ENCODE peak calls at places on chromosomes 16 and 17, in six cellular contexts. S is PC-9; Q is pancreas; P is colonic mucosa; V is SK-N-SH; D is CD4-positive, alpha-beta memory T cell. W is an unnamed sample.

GRCh38 chr17:77749316-77749715 is 209.2 kb upstream of the TNRC6C start:
- DNase-seq in S (no peak), Q (no peak), P (no peak), V (no peak), D (no peak), W (no peak)

GRCh38 chr16:67538666-67539101 is 10.1 kb downstream of the RIPOR1 start:
- DNase-seq in S (no peak), Q (peak), P (no peak), V (peak), D (no peak), W (no peak)

GRCh38 chr17:61816538-61816937 is 46.8 kb downstream of the BRIP1 start:
- DNase-seq in S (no peak), Q (no peak), P (no peak), V (no peak), D (no peak), W (no peak)

GRCh38 chr16:19809693-19810092 is 75.0 kb downstream of the GPRC5B start:
- DNase-seq in S (no peak), Q (no peak), P (no peak), V (no peak), D (no peak), W (no peak)

GRCh38 chr16:10521681-10522274 is 58.6 kb downstream of the EMP2 start:
- DNase-seq in S (peak), Q (no peak), P (peak), V (peak), D (no peak), W (no peak)

GRCh38 chr16:23423496-23424049 is 29.4 kb downstream of the COG7 start:
- DNase-seq in S (peak), Q (no peak), P (peak), V (no peak), D (no peak), W (peak)

GRCh38 chr17:36731806-36732205 is 130.4 kb downstream of the MRM1 start:
- DNase-seq in S (no peak), Q (peak), P (no peak), V (no peak), D (no peak), W (no peak)

GRCh38 chr16:89246903-89247733 is 29.6 kb downstream of the ZNF778 start:
- DNase-seq in S (peak), Q (peak), P (peak), V (peak), D (peak), W (no peak)

GRCh38 chr16:49327466-49327865 is 45.8 kb upstream of the CBLN1 start:
- DNase-seq in S (no peak), Q (no peak), P (no peak), V (no peak), D (no peak), W (no peak)

GRCh38 chr16:31112711-31113419 is 4.6 kb upstream of the KAT8 start:
- DNase-seq in S (no peak), Q (no peak), P (no peak), V (no peak), D (no peak), W (no peak)

GRCh38 chr17:57518587-57519118 is 226.4 kb downstream of the CCDC182 start:
- DNase-seq in S (no peak), Q (no peak), P (no peak), V (peak), D (no peak), W (no peak)

GRCh38 chr16:10729649-10730048 is 14.0 kb upstream of the NUBP1 start:
- DNase-seq in S (peak), Q (no peak), P (no peak), V (no peak), D (no peak), W (no peak)

GRCh38 chr16:13307255-13307654 is 405.9 kb downstream of the SHISA9 start:
- DNase-seq in S (peak), Q (no peak), P (no peak), V (no peak), D (no peak), W (peak)

GRCh38 chr16:3175157-3176153 is 12.5 kb upstream of the OR1F1 start:
- DNase-seq in S (peak), Q (no peak), P (no peak), V (no peak), D (no peak), W (no peak)

GRCh38 chr17:81621494-81622230 is 15.2 kb downstream of the NPLOC4 start:
- DNase-seq in S (no peak), Q (peak), P (no peak), V (no peak), D (no peak), W (no peak)
- H3K27ac ChIP-seq in S (no peak), Q (peak), P (no peak), V (no peak), D (no peak), W (no peak)

DNA sequence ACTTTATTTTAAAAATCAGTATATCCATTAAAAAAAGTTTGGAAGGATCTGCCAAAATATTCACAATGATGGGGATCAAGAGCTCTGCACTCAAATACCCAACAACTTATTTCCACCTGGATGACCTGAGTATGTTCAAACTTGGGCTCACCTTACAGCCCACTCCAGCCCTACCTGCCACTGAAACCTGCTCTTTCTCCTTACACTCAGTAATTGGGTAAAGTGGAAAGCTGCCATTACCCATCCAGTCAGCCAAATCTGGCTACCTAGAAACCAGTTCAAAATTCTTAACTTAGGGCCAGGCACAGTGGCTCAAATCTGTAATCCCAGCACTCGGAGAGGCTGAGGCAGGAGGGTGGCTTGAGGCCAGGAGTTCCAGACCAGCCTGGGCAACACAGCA is 9.6 kb downstream of the VPS53 start:
- DNase-seq in S (no peak), Q (no peak), P (no peak), V (no peak), D (no peak), W (no peak)
- H3K27ac ChIP-seq in S (no peak), Q (no peak), P (no peak), V (no peak), D (no peak), W (no peak)

GRCh38 chr17:50043290-50044148 is 12.4 kb upstream of the ITGA3 start:
- DNase-seq in S (peak), Q (no peak), P (peak), V (no peak), D (no peak), W (no peak)
- H3K27ac ChIP-seq in S (no peak), Q (peak), P (no peak), V (peak), D (no peak), W (no peak)

GRCh38 chr16:85562102-85562786 is 50.9 kb upstream of the GSE1 start:
- DNase-seq in S (no peak), Q (peak), P (no peak), V (no peak), D (no peak), W (no peak)
- H3K27ac ChIP-seq in S (no peak), Q (no peak), P (peak), V (no peak), D (no peak), W (no peak)

GRCh38 chr17:76585048-76585648 is 512 bp downstream of the ST6GALNAC2 start:
- DNase-seq in S (no peak), Q (no peak), P (peak), V (no peak), D (no peak), W (no peak)

GRCh38 chr17:76584427-76585047 is 1.1 kb downstream of the ST6GALNAC2 start:
- DNase-seq in S (peak), Q (no peak), P (no peak), V (peak), D (no peak), W (no peak)

GRCh38 chr17:76586741-76587487 is 1.3 kb upstream of the ST6GALNAC2 start:
- DNase-seq in S (no peak), Q (no peak), P (no peak), V (peak), D (no peak), W (no peak)

GRCh38 chr17:76588182-76588581 is 2.5 kb upstream of the ST6GALNAC2 start:
- DNase-seq in S (no peak), Q (no peak), P (no peak), V (no peak), D (no peak), W (no peak)

GRCh38 chr17:76585649-76586593 is at the start of gene ST6GALNAC2:
- DNase-seq in S (peak), Q (peak), P (peak), V (peak), D (no peak), W (no peak)
- H3K27ac ChIP-seq in S (no peak), Q (peak), P (peak), V (no peak), D (no peak), W (peak)

DNA sequence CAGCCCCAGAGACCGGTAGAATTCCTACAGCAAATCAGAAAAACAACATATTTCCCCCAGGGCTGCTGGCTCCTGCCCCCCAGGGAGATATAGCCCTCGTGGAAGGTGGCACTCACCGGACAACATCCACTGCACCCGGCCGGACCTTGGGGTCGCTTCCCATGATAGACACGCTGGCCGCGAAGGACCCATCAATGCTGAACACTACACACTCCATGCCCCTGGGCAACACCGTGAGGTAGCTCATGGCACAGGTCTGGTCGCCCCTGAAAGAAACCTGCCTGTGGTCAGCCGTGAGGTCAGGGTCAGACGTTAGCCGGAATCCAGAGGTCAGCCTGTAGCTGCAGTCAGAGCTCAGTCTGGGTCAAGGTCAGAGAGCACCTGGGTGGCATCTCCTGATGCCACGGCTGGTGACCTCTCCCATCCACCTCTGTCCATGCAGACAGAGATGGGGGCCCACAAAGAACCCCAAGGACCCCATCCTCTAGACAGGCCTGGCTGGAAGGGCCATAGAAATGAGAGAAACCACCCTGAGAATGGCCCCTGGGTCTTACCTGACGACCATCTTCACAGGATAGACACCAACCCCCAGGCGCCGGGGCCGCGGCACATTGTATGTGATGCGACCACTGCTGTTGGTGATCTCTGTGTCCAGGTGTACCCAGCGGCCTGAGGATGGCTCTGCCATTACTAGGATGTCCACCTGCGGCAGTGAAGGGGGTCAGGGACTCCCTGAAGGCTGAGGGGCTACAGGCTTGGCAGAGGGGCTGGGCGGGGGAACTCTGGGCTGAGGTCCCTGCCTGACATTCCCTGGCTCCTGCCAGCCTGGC is 19.6 kb downstream of the PIMREG start:
- DNase-seq in S (no peak), Q (no peak), P (no peak), V (no peak), D (no peak), W (no peak)
- H3K27ac ChIP-seq in S (no peak), Q (no peak), P (no peak), V (no peak), D (no peak), W (no peak)